ENCODE peak calls at places on chromosomes 5 and 9, in four cellular contexts. U is GM13977, O is T-helper 2 cell, D is dorsolateral prefrontal cortex. M is an unnamed sample.

GRCh38 chr5:144203750-144204596 is 33.3 kb downstream of the KCTD16 start:
- DNase-seq in U (peak; percentile 43), O (peak; percentile 44), D (no peak), M (no peak)

GRCh38 chr5:92380069-92380770 is 997.1 kb upstream of the ARRDC3 start:
- DNase-seq in U (no peak), O (no peak), D (no peak), M (no peak)

GRCh38 chr5:28012538-28012937 is 974.2 kb upstream of the CDH9 start:
- DNase-seq in U (no peak), O (no peak), D (no peak), M (no peak)

GRCh38 chr5:52282647-52283046 is 505.1 kb upstream of the ITGA1 start:
- DNase-seq in U (no peak), O (no peak), D (no peak), M (no peak)

GRCh38 chr5:143059355-143059754 is 289.2 kb downstream of the ARHGAP26 start:
- DNase-seq in U (no peak), O (no peak), D (no peak), M (no peak)

GRCh38 chr5:122997294-122997693 is 39.2 kb downstream of the PPIC start:
- DNase-seq in U (no peak), O (no peak), D (no peak), M (no peak)

GRCh38 chr5:68630354-68630753 is 414.8 kb downstream of the PIK3R1 start:
- DNase-seq in U (no peak), O (no peak), D (no peak), M (no peak)

GRCh38 chr5:159310492-159310891 is 19.8 kb downstream of the IL12B start:
- DNase-seq in U (no peak), O (peak; percentile 33), D (no peak), M (peak; percentile 56)

GRCh38 chr9:131500939-131501541 is 1.7 kb upstream of the POMT1 start:
- DNase-seq in U (no peak), O (peak; percentile 84), D (no peak), M (no peak)

GRCh38 chr5:62197697-62198096 is 108.3 kb upstream of the KIF2A start:
- DNase-seq in U (no peak), O (no peak), D (no peak), M (no peak)

GRCh38 chr9:73806876-73807275 is 655.2 kb downstream of the ANXA1 start:
- DNase-seq in U (no peak), O (no peak), D (no peak), M (no peak)

GRCh38 chr9:72589684-72590555 is 68.5 kb downstream of the TMC1 start:
- DNase-seq in U (no peak), O (no peak), D (no peak), M (no peak)

GRCh38 chr9:26856413-26857032 is 36.1 kb downstream of the CAAP1 start:
- DNase-seq in U (peak; percentile 50), O (peak; percentile 64), D (no peak), M (no peak)

GRCh38 chr9:112065781-112066606 is 109.1 kb downstream of the SUSD1 start:
- DNase-seq in U (no peak), O (no peak), D (no peak), M (peak; percentile 74)

GRCh38 chr5:137320056-137321045 is 178.8 kb downstream of the SPOCK1 start:
- DNase-seq in U (peak; percentile 69), O (peak; percentile 32), D (no peak), M (peak; percentile 63)

GRCh38 chr5:17056056-17056690 is 120.1 kb upstream of the MYO10 start:
- DNase-seq in U (no peak), O (no peak), D (peak; percentile 42), M (peak; percentile 19)

GRCh38 chr9:36479086-36479485 is 79.0 kb upstream of the RNF38 start:
- DNase-seq in U (no peak), O (no peak), D (no peak), M (no peak)

GRCh38 chr9:36138496-36138895 is 2.0 kb downstream of the GLIPR2 start:
- DNase-seq in U (no peak), O (no peak), D (no peak), M (no peak)

GRCh38 chr5:62386824-62387223 is 16.9 kb downstream of the DIMT1 start:
- DNase-seq in U (no peak), O (no peak), D (no peak), M (no peak)

GRCh38 chr5:24245821-24246220 is 399.0 kb downstream of the CDH10 start:
- DNase-seq in U (no peak), O (no peak), D (no peak), M (no peak)

GRCh38 chr9:113910036-113910639 is 34.0 kb downstream of the ZNF618 start:
- DNase-seq in U (no peak), O (no peak), D (no peak), M (no peak)

GRCh38 chr5:170273968-170274710 is 23.4 kb downstream of the LCP2 start:
- DNase-seq in U (peak; percentile 50), O (peak; percentile 88), D (no peak), M (no peak)

M was measured in mucosa of descending colon.